ENCODE peak calls at places on chromosome 9, in six cellular contexts. R is activated T-helper 1 cell treated with anti-CD3 and anti-CD28 coated beads, Interleukin-12 subunit alpha, Interleukin-12 subunit beta, Interleukin-2, Interleukin-4 antibody, amounts not matched to agents 30 ng/mL and 10 ng/mL and 1 ng/mL, durations not matched to agents 14 hours and 24 hours and 36 hours; V is AG04449; C is epithelial cell of proximal tubule; B is activated B cell treated with CpG ODN at 0.5 μM for 24 hours; L is IMR-90. D is an unnamed sample.

GRCh38 chr9:124398191-124398590 is 17.1 kb downstream of the PSMB7 start:
- DNase-seq in V (no peak), R (no peak), L (no peak), B (no peak), C (no peak), D (no peak)

GRCh38 chr9:121721770-121722169 is 70.3 kb downstream of the DAB2IP start:
- DNase-seq in V (no peak), L (peak; percentile 54), R (no peak), C (no peak), B (no peak), D (no peak)

GRCh38 chr9:99752710-99753109 is 69.0 kb upstream of the NR4A3 start:
- DNase-seq in L (peak; percentile 54), C (peak; percentile 59), V (peak; percentile 50), R (no peak), B (no peak), D (no peak)

GRCh38 chr9:123034881-123035465 is 1.5 kb downstream of the GPR21 start:
- DNase-seq in C (no peak), R (no peak), B (no peak), V (no peak), L (no peak), D (no peak)

GRCh38 chr9:36486454-36486932 is 86.2 kb upstream of the MELK start:
- DNase-seq in R (no peak), V (no peak), C (no peak), L (peak; percentile 11), B (peak; percentile 16), D (peak; percentile 30)

GRCh38 chr9:116594552-116594951 is 92.6 kb upstream of the TRIM32 start:
- DNase-seq in C (peak; percentile 52), B (no peak), R (no peak), V (peak; percentile 68), L (peak; percentile 94), D (no peak)

GRCh38 chr9:113523421-113524141 is 60.1 kb downstream of the RGS3 start:
- DNase-seq in B (peak; percentile 34), V (no peak), R (peak; percentile 54), L (no peak), C (no peak), D (no peak)

GRCh38 chr9:88196456-88196855 is 58.2 kb upstream of the SPATA31C2 start:
- DNase-seq in L (no peak), V (no peak), B (no peak), C (peak; percentile 62), R (no peak), D (no peak)

GRCh38 chr9:22240619-22241018 is 206.0 kb upstream of the DMRTA1 start:
- DNase-seq in R (peak; percentile 6), B (no peak), L (peak; percentile 73), C (no peak), V (no peak), D (no peak)

GRCh38 chr9:114037961-114038723 is 40.0 kb downstream of the AMBP start:
- DNase-seq in V (no peak), B (no peak), L (no peak), C (peak; percentile 25), R (no peak), D (no peak)

GRCh38 chr9:34927061-34927460 is 31.0 kb upstream of the PHF24 start:
- DNase-seq in V (no peak), L (no peak), C (no peak), R (no peak), B (no peak), D (no peak)

GRCh38 chr9:94018628-94019027 is 63.5 kb upstream of the BARX1 start:
- DNase-seq in B (no peak), C (no peak), L (peak; percentile 79), R (no peak), V (peak; percentile 49), D (peak; percentile 25)

GRCh38 chr9:114102484-114102883 is 3.4 kb upstream of the KIF12 start:
- DNase-seq in R (no peak), L (no peak), B (no peak), C (no peak), V (no peak), D (no peak)

GRCh38 chr9:82234160-82234943 is 245.8 kb downstream of the SPATA31D1 start:
- DNase-seq in R (no peak), B (no peak), L (no peak), V (no peak), C (no peak), D (no peak)

GRCh38 chr9:8356406-8356805 is 556.8 kb upstream of the DMAC1 start:
- DNase-seq in B (no peak), L (no peak), R (no peak), V (no peak), C (no peak), D (no peak)

D was measured in GF-D8.